ENCODE peak calls at places on chromosomes 16 and 17, in nine cellular contexts. G, R, A, D, Z, B, P, I and U are unnamed samples.
A peak's percentile ranks its signal among the peaks of the same experiment; 100 is the strongest.

GRCh38 chr17:29640413-29640812 is 17.7 kb upstream of the CORO6 start:
- DNase-seq in I (peak; percentile 46), D (no peak), Z (no peak), P (no peak), R (no peak), G (no peak), B (no peak), A (no peak), U (no peak)

GRCh38 chr17:52536466-52536865 is 378.0 kb upstream of the CA10 start:
- DNase-seq in P (no peak), G (no peak), I (no peak), D (no peak), R (no peak), B (no peak), A (no peak), Z (no peak), U (no peak)

GRCh38 chr16:14501331-14502255 is 128.5 kb downstream of the PARN start:
- DNase-seq in R (peak; percentile 89), I (peak; percentile 88), D (peak; percentile 68), B (peak; percentile 94), P (no peak), Z (peak; percentile 85), A (peak; percentile 65), G (peak; percentile 94), U (peak; percentile 92)

GRCh38 chr17:27623578-27623977 is 7.4 kb upstream of the LGALS9 start:
- DNase-seq in A (no peak), R (no peak), I (no peak), B (no peak), G (no peak), Z (no peak), P (no peak), D (no peak), U (no peak)

GRCh38 chr16:25289466-25289865 is 31.8 kb upstream of the ZKSCAN2 start:
- DNase-seq in R (no peak), I (no peak), D (no peak), P (no peak), G (no peak), B (no peak), Z (no peak), A (no peak), U (no peak)

GRCh38 chr16:85395913-85396878 is 216.9 kb upstream of the GSE1 start:
- DNase-seq in P (no peak), Z (no peak), D (no peak), G (no peak), B (no peak), I (peak; percentile 66), A (no peak), R (no peak), U (no peak)

GRCh38 chr17:80063815-80064585 is 27.6 kb downstream of the CCDC40 start:
- DNase-seq in R (no peak), G (peak; percentile 31), I (no peak), D (no peak), P (no peak), Z (no peak), A (no peak), B (peak; percentile 82), U (peak; percentile 81)

GRCh38 chr16:27005386-27005785 is 61.3 kb upstream of the C16orf82 start:
- DNase-seq in P (no peak), G (no peak), R (no peak), D (no peak), I (no peak), A (no peak), Z (no peak), B (no peak), U (no peak)

GRCh38 chr17:82300707-82301270 is 16.6 kb downstream of the CD7 start:
- DNase-seq in B (peak; percentile 75), P (peak; percentile 59), Z (no peak), R (peak; percentile 92), D (peak; percentile 26), G (no peak), I (peak; percentile 84), A (peak; percentile 85), U (no peak)

GRCh38 chr16:2691491-2692248 is 9.3 kb downstream of the KCTD5 start:
- DNase-seq in G (no peak), A (no peak), Z (peak; percentile 38), D (no peak), B (no peak), I (no peak), R (no peak), P (no peak), U (no peak)

GRCh38 chr17:29705352-29705751 is 82.6 kb upstream of the CORO6 start:
- DNase-seq in R (no peak), I (no peak), G (no peak), B (no peak), D (no peak), A (no peak), Z (no peak), P (peak; percentile 39), U (no peak)